ENCODE peak calls at places on chromosome 1, in five cellular contexts. E, X, Z, M and Y are unnamed samples.

GRCh38 chr1:30185809-30186208 is 537.6 kb downstream of the MATN1 start:
- DNase-seq in E (no peak), X (no peak), Z (no peak), M (no peak), Y (no peak)

GRCh38 chr1:38029081-38029681 is 16.6 kb downstream of the UTP11 start:
- DNase-seq in E (no peak), X (no peak), Z (no peak), M (no peak), Y (no peak)

GRCh38 chr1:27045973-27046558 is 33.4 kb upstream of the TENT5B start:
- DNase-seq in E (peak; percentile 35), X (peak; percentile 69), Z (peak; percentile 69), M (no peak), Y (peak; percentile 34)

GRCh38 chr1:151368000-151368744 is 4.3 kb downstream of the SELENBP1 start:
- DNase-seq in E (no peak), X (peak; percentile 37), Z (peak; percentile 52), M (no peak), Y (no peak)

GRCh38 chr1:59379028-59379728 is 82.3 kb downstream of the FGGY start:
- DNase-seq in E (peak; percentile 69), X (no peak), Z (no peak), M (no peak), Y (no peak)

GRCh38 chr1:107181253-107181977 is 40.6 kb downstream of the NTNG1 start:
- DNase-seq in E (no peak), X (no peak), Z (no peak), M (no peak), Y (no peak)

GRCh38 chr1:1210726-1211540 is 3.0 kb downstream of the TNFRSF4 start:
- DNase-seq in E (no peak), X (no peak), Z (no peak), M (no peak), Y (no peak)

GRCh38 chr1:21217812-21218596 is 41.3 kb upstream of the EIF4G3 start:
- DNase-seq in E (no peak), X (peak; percentile 31), Z (peak; percentile 39), M (no peak), Y (peak; percentile 26)

GRCh38 chr1:226001852-226002666 is 2.9 kb upstream of the SDE2 start:
- DNase-seq in E (no peak), X (peak; percentile 53), Z (peak; percentile 85), M (peak; percentile 32), Y (peak; percentile 55)

GRCh38 chr1:200887772-200888348 is 6.8 kb upstream of the INAVA start:
- DNase-seq in E (no peak), X (no peak), Z (no peak), M (no peak), Y (no peak)

GRCh38 chr1:89277725-89278124 is 5.1 kb upstream of the GBP5 start:
- DNase-seq in E (peak; percentile 25), X (no peak), Z (no peak), M (no peak), Y (no peak)

GRCh38 chr1:81305997-81306452 is 494.7 kb upstream of the ADGRL2 start:
- DNase-seq in E (peak; percentile 52), X (no peak), Z (no peak), M (no peak), Y (peak; percentile 11)

GRCh38 chr1:25572708-25573590 is 29.5 kb downstream of the LDLRAP1 start:
- DNase-seq in E (peak; percentile 44), X (peak; percentile 62), Z (peak; percentile 59), M (no peak), Y (no peak)

GRCh38 chr1:185996211-185996610 is 262.0 kb downstream of the HMCN1 start:
- DNase-seq in E (peak; percentile 91), X (no peak), Z (peak; percentile 11), M (no peak), Y (no peak)

GRCh38 chr1:211603191-211603701 is 24.3 kb upstream of the SLC30A1 start:
- DNase-seq in E (peak; percentile 88), X (no peak), Z (no peak), M (no peak), Y (no peak)

GRCh38 chr1:93814795-93815737 is 63.9 kb downstream of the DNTTIP2 start:
- DNase-seq in E (no peak), X (no peak), Z (no peak), M (no peak), Y (no peak)

GRCh38 chr1:77322061-77322900 is 40.5 kb downstream of the AK5 start:
- DNase-seq in E (peak; percentile 97), X (no peak), Z (peak; percentile 21), M (no peak), Y (no peak)

GRCh38 chr1:210792703-210793102 is 341.2 kb downstream of the KCNH1 start:
- DNase-seq in E (peak; percentile 80), X (no peak), Z (no peak), M (no peak), Y (no peak)

GRCh38 chr1:179326746-179327145 is 33.1 kb downstream of the SOAT1 start:
- DNase-seq in E (no peak), X (no peak), Z (no peak), M (no peak), Y (no peak)

GRCh38 chr1:56676571-56677035 is 31.5 kb downstream of the PRKAA2 start:
- DNase-seq in E (peak; percentile 90), X (no peak), Z (no peak), M (no peak), Y (no peak)

GRCh38 chr1:116908821-116909510 is 750 bp upstream of the PTGFRN start:
- DNase-seq in E (no peak), X (no peak), Z (no peak), M (no peak), Y (no peak)

GRCh38 chr1:53133261-53134041 is 9.0 kb downstream of the SLC1A7 start:
- DNase-seq in E (no peak), X (no peak), Z (no peak), M (no peak), Y (no peak)

GRCh38 chr1:66311092-66311491 is 222.9 kb upstream of the SGIP1 start:
- DNase-seq in E (peak; percentile 66), X (no peak), Z (no peak), M (no peak), Y (no peak)

GRCh38 chr1:53308512-53308911 is 19.4 kb downstream of the LRP8 start:
- DNase-seq in E (no peak), X (no peak), Z (no peak), M (no peak), Y (no peak)

GRCh38 chr1:31984419-31985347 is 29.0 kb upstream of the KHDRBS1 start:
- DNase-seq in E (peak; percentile 71), X (no peak), Z (no peak), M (no peak), Y (no peak)

GRCh38 chr1:61254629-61255323 is 172.4 kb downstream of the NFIA start:
- DNase-seq in E (peak; percentile 65), X (no peak), Z (no peak), M (no peak), Y (no peak)

GRCh38 chr1:217857061-217857460 is 225.9 kb downstream of the SPATA17 start:
- DNase-seq in E (no peak), X (no peak), Z (no peak), M (no peak), Y (no peak)

GRCh38 chr1:201904579-201904978 is 15.9 kb downstream of the SHISA4 start:
- DNase-seq in E (peak; percentile 89), X (no peak), Z (no peak), M (no peak), Y (no peak)

GRCh38 chr1:119655160-119655559 is 7.1 kb upstream of the ZNF697 start:
- DNase-seq in E (no peak), X (no peak), Z (no peak), M (no peak), Y (no peak)

GRCh38 chr1:211579434-211580302 is 707 bp upstream of the SLC30A1 start:
- DNase-seq in E (no peak), X (peak; percentile 83), Z (no peak), M (peak; percentile 64), Y (no peak)

GRCh38 chr1:162951553-162952315 is 90.8 kb upstream of the CCDC190 start:
- DNase-seq in E (peak; percentile 44), X (no peak), Z (no peak), M (no peak), Y (peak; percentile 12)

GRCh38 chr1:116259665-116260064 is 113.4 kb upstream of the ATP1A1 start:
- DNase-seq in E (no peak), X (no peak), Z (no peak), M (no peak), Y (peak; percentile 22)

GRCh38 chr1:14946567-14947285 is 206.8 kb upstream of the TMEM51 start:
- DNase-seq in E (peak; percentile 84), X (peak; percentile 47), Z (no peak), M (no peak), Y (no peak)
- H3K4me3 ChIP-seq in E (no peak overlapping the region), X (no peak overlapping the region), Z (no peak overlapping the region), M (no peak overlapping the region), Y (no peak overlapping the region)

GRCh38 chr1:115165776-115166175 is 76.5 kb upstream of the TSPAN2 start:
- DNase-seq in E (no peak), X (no peak), Z (no peak), M (no peak), Y (no peak)

GRCh38 chr1:115164940-115165718 is 75.8 kb upstream of the TSPAN2 start:
- DNase-seq in E (no peak), X (no peak), Z (no peak), M (no peak), Y (peak; percentile 2)

GRCh38 chr1:115164484-115164883 is 75.2 kb upstream of the TSPAN2 start:
- DNase-seq in E (no peak), X (no peak), Z (no peak), M (no peak), Y (no peak)

GRCh38 chr1:115168026-115168425 is 78.7 kb upstream of the TSPAN2 start:
- DNase-seq in E (peak; percentile 89), X (no peak), Z (no peak), M (no peak), Y (no peak)

GRCh38 chr1:115166531-115167091 is 77.3 kb upstream of the TSPAN2 start:
- DNase-seq in E (peak; percentile 56), X (no peak), Z (no peak), M (no peak), Y (no peak)
- TF ChIP-seq CTCF in E (no peak), X (no peak), Z (no peak), M (no peak), Y (no peak)

DNA sequence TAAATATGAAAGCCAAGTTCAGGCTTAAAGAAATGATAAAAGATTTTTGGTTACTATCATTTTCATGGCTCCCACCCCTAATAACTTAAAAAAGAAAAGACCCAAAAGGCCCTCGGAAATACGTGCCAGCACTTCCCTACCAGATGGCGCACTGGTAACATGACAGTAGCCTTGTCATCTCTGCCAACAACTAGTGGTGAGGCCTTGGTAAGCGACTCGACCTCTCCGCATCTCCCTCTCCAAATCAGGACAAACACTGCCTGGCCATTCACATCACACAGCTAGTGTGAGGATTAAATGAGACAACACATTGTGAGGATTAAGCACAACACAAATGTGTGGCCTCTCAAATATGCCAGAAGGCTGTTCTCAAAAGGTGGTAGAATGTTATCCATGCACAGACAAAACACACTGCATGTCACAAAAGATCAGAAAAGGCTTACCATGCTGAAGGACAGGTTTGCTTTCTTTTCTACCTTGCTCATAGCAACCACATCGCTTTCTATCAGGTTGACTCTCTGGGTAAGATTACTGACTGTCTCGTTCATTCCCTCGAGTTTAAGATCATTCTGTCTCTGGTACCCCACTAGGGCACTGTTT is 16.4 kb downstream of the TEX38 start:
- DNase-seq in E (no peak), X (no peak), Z (no peak), M (no peak), Y (no peak)
- H3K36me3 ChIP-seq in E (peaks cover 28% of the 10 kb centered on the region), X (peaks cover 89% of the 10 kb centered on the region), Z (no peaks in the 10 kb centered on the region), M (peaks cover 26% of the 10 kb centered on the region), Y (peaks cover 32% of the 10 kb centered on the region)

DNA sequence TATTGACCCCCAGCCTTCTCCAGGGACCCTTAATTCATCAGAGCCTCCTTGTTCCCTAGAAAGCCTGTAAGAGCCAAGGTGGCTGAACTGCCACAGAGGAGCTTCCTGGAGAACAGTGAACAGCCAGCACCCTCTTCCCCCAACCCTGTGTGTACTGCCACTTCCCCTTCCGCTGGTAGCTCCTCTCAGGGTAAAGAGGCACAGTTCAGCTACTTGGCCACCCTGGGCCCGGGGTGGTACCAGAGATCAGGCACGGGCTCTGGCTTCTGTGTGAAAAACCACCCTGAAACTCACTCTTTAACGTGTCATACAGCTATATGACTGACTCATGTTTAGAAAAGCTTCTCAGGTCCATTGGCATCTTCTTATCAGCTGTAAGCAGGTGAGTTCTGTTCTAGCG is 22.3 kb downstream of the ARMH1 start:
- DNase-seq in E (no peak), X (no peak), Z (no peak), M (no peak), Y (peak; percentile 48)
- H3K4me3 ChIP-seq in E (no peak overlapping the region), X (no peak overlapping the region), Z (no peak overlapping the region), M (no peak overlapping the region), Y (no peak overlapping the region)